ENCODE peak calls at places on chromosomes 11 and 22, in four cellular contexts. U is stomach, V is heart left ventricle, X is suprapubic skin. A is an unnamed sample.
A peak's percentile ranks its signal among the peaks of the same experiment; 100 is the strongest.

GRCh38 chr11:108368134-108368533 is 99.2 kb downstream of the C11orf65 start:
- DNase-seq in U (no peak), V (no peak), X (no peak), A (no peak)

GRCh38 chr11:62081378-62082291 is 42.2 kb upstream of the INCENP start:
- DNase-seq in V (peak; percentile 80), X (peak; percentile 87), U (peak; percentile 87), A (peak; percentile 21)

GRCh38 chr22:29539105-29539504 is 14.5 kb downstream of the THOC5 start:
- DNase-seq in V (no peak), U (no peak), X (no peak), A (no peak)

GRCh38 chr11:113286509-113287497 is 27.6 kb upstream of the TTC12 start:
- DNase-seq in U (no peak), V (no peak), X (no peak), A (no peak)

GRCh38 chr11:132177106-132177505 is 806.7 kb downstream of the NTM start:
- DNase-seq in V (no peak), U (no peak), X (no peak), A (no peak)

GRCh38 chr11:76589477-76589876 is 81.1 kb downstream of the LRRC32 start:
- DNase-seq in X (no peak), V (no peak), U (no peak), A (no peak)

GRCh38 chr22:50326225-50326958 is 420 bp downstream of the DENND6B start:
- DNase-seq in V (no peak), X (no peak), U (no peak), A (no peak)

GRCh38 chr11:28133146-28133545 is 25.0 kb downstream of the METTL15 start:
- DNase-seq in U (no peak), X (no peak), V (no peak), A (no peak)

GRCh38 chr22:50008151-50009040 is 4.2 kb downstream of the IL17REL start:
- DNase-seq in X (no peak), V (no peak), U (no peak), A (no peak)

GRCh38 chr22:30650508-30651116 is 15.0 kb downstream of the SLC35E4 start:
- DNase-seq in U (peak; percentile 32), X (no peak), V (no peak), A (no peak)

GRCh38 chr11:7551571-7551970 is 37.8 kb downstream of the PPFIBP2 start:
- DNase-seq in V (no peak), X (no peak), U (no peak), A (no peak)

GRCh38 chr11:116420770-116421528 is 351.8 kb downstream of the BUD13 start:
- DNase-seq in U (peak; percentile 31), X (no peak), V (no peak), A (no peak)

GRCh38 chr11:612201-612960 is 3.4 kb downstream of the IRF7 start:
- DNase-seq in U (peak; percentile 76), V (no peak), X (peak; percentile 73), A (no peak)

GRCh38 chr11:68956142-68956541 is 24.6 kb downstream of the MRGPRD start:
- DNase-seq in X (no peak), V (no peak), U (no peak), A (no peak)

GRCh38 chr22:48941903-48942625 is 885.6 kb downstream of the BRD1 start:
- DNase-seq in V (no peak), X (peak; percentile 22), U (peak; percentile 18), A (peak; percentile 34)

GRCh38 chr11:104547996-104548661 is 350.1 kb downstream of the CASP12 start:
- DNase-seq in X (no peak), U (no peak), V (no peak), A (no peak)

GRCh38 chr11:115418081-115418480 is 86.1 kb downstream of the CADM1 start:
- DNase-seq in V (no peak), X (no peak), U (no peak), A (no peak)

GRCh38 chr11:102722804-102723203 is 1.9 kb downstream of the MMP8 start:
- DNase-seq in V (no peak), U (no peak), X (no peak), A (no peak)

GRCh38 chr22:32852346-32853251 is 51.1 kb downstream of the TIMP3 start:
- DNase-seq in V (peak; percentile 75), X (no peak), U (no peak), A (peak; percentile 73)

GRCh38 chr11:118277312-118277711 is 13.2 kb upstream of the MPZL2 start:
- DNase-seq in V (no peak), U (peak; percentile 41), X (no peak), A (no peak)

GRCh38 chr22:20862540-20862939 is 3.7 kb downstream of the SNAP29 start:
- DNase-seq in X (no peak), V (no peak), U (no peak), A (no peak)

GRCh38 chr11:42768576-42768975 is 543.2 kb upstream of the API5 start:
- DNase-seq in X (no peak), V (no peak), U (no peak), A (no peak)

GRCh38 chr22:27492566-27493201 is 308.9 kb downstream of the MN1 start:
- DNase-seq in X (no peak), U (no peak), V (no peak), A (no peak)

GRCh38 chr11:11243258-11243789 is 109.7 kb downstream of the CSNK2A3 start:
- DNase-seq in X (peak; percentile 68), V (no peak), U (no peak), A (peak; percentile 73)

GRCh38 chr11:67022961-67023956 is at the start of gene SYT12:
- DNase-seq in U (no peak), X (no peak), V (no peak), A (no peak)

GRCh38 chr11:67023957-67024353 is 1.0 kb downstream of the SYT12 start:
- DNase-seq in U (no peak), X (no peak), V (no peak), A (no peak)

GRCh38 chr11:67020949-67021348 is 2.0 kb upstream of the SYT12 start:
- DNase-seq in V (no peak), U (no peak), X (no peak), A (no peak)

GRCh38 chr11:67024410-67024809 is 1.5 kb downstream of the SYT12 start:
- DNase-seq in X (no peak), U (no peak), V (no peak), A (no peak)

GRCh38 chr11:67022341-67022933 is 497 bp upstream of the SYT12 start:
- DNase-seq in U (peak; percentile 32), X (no peak), V (peak; percentile 27), A (peak; percentile 76)
- H3K27ac ChIP-seq in U (no peak overlapping the region), X (no peak overlapping the region), V (no peak overlapping the region), A (peak overlapping the region; percentile 40)

GRCh38 chr11:4115128-4115527 is 20.5 kb downstream of the RRM1 start:
- DNase-seq in U (no peak), X (no peak), V (no peak), A (no peak)
- H3K36me3 ChIP-seq in U (peaks cover 97% of the 10 kb centered on the region), X (peaks cover 65% of the 10 kb centered on the region), V (no peaks in the 10 kb centered on the region), A (peaks cover 56% of the 10 kb centered on the region)

DNA sequence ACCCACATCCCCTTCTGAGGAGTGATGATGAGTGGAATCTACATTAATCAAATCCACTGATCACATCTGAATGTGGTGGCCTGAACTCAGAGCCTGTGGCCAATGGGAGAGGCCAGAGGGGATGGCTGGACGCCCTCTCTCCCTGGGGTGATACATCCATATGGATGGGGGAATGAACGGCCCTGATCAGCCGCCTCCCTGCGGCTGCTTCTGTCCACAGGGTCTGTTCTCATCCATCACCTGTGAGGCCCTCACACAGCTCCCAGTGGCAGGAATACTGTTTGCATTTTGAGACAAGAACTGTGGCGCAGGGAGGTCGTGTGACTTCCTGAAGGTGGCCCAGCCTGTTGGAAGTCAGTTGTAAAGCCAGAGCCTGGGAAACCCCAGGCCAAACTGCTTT is 78.3 kb upstream of the SHISAL1 start:
- DNase-seq in U (no peak), X (peak; percentile 38), V (no peak), A (no peak)
- H3K4me3 ChIP-seq in U (no peak overlapping the region), X (no peak overlapping the region), V (no peak overlapping the region), A (no peak overlapping the region)

GRCh38 chr22:36065775-36066544 is 37.3 kb upstream of the RBFOX2 start:
- DNase-seq in V (peak; percentile 90), X (peak; percentile 95), U (peak; percentile 88), A (peak; percentile 97)

GRCh38 chr22:36067237-36067558 is 38.6 kb upstream of the RBFOX2 start:
- DNase-seq in U (no peak), X (no peak), V (no peak), A (no peak)

GRCh38 chr22:36068776-36069344 is 40.2 kb upstream of the RBFOX2 start:
- DNase-seq in X (no peak), V (no peak), U (no peak), A (no peak)

GRCh38 chr22:36064358-36064757 is 35.7 kb upstream of the RBFOX2 start:
- DNase-seq in V (no peak), U (no peak), X (no peak), A (no peak)

DNA sequence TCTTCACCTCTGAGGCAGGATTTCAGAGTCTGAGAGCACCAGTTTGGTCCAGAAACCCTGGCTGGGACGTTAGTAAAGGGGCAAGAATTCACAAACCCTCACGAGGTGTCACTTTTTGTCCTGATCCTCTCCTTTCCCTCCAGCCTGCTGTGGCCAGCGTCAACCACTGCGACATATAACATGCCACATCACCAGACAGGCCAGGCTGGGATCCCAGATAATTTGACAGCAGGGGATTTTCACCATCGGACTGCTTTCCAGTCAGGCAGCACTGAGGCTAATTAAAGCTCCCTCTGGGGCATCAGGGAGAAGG is 36.8 kb upstream of the RBFOX2 start:
- DNase-seq in U (no peak), X (no peak), V (no peak), A (no peak)
- H3K27ac ChIP-seq in U (peak overlapping the region; percentile 89), X (peak overlapping the region; percentile 86), V (peak overlapping the region; percentile 75), A (peak overlapping the region; percentile 83)

DNA sequence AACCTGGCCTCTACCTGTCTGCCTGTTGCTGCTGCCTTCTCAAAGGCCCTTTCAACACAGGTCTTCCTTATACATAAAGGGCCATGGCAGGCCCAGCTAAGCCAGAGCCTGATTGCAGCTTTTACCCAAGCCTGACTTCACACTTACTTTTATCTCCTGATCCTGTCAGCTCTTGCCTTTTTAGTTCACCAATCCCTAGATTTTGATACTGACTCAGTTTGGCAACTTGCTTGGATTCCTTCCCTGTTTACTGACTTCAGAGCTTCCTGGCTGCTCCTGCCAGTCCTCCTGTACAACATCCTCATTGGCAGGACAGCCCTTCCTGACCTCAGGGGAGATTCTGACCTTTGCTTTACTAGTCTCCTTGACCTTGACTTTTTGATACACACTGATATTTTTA is 195.2 kb downstream of the NELL1 start:
- DNase-seq in V (no peak), U (no peak), X (no peak), A (no peak)
- H3K36me3 ChIP-seq in V (no peaks in the 10 kb centered on the region), U (no peaks in the 10 kb centered on the region), X (no peaks in the 10 kb centered on the region), A (no peaks in the 10 kb centered on the region)

GRCh38 chr11:43950323-43950855 is 8.0 kb downstream of the C11orf96 start:
- DNase-seq in U (no peak), V (no peak), X (no peak), A (peak; percentile 61)
- H3K4me3 ChIP-seq in U (no peak overlapping the region), V (no peak overlapping the region), X (no peak overlapping the region), A (no peak overlapping the region)

GRCh38 chr22:23690713-23691112 is at the start of gene RGL4:
- DNase-seq in X (no peak), U (peak; percentile 20), V (no peak), A (no peak)

GRCh38 chr22:23693979-23694680 is 3.3 kb downstream of the RGL4 start:
- DNase-seq in X (no peak), U (no peak), V (no peak), A (no peak)

GRCh38 chr22:23689414-23689813 is 1.4 kb upstream of the RGL4 start:
- DNase-seq in U (peak; percentile 8), X (no peak), V (no peak), A (no peak)

GRCh38 chr22:23692598-23693291 is 1.9 kb downstream of the RGL4 start:
- DNase-seq in X (no peak), U (no peak), V (no peak), A (no peak)

GRCh38 chr22:23691748-23692423 is 1.1 kb downstream of the RGL4 start:
- DNase-seq in U (no peak), V (no peak), X (no peak), A (no peak)
- H3K27ac ChIP-seq in U (no peak overlapping the region), V (no peak overlapping the region), X (no peak overlapping the region), A (no peak overlapping the region)